ENCODE peak calls at places on chromosome 20, in five cellular contexts. K is stimulated activated CD4-positive, alpha-beta T cell treated with anti-CD3 and anti-CD28 coated beads, Interleukin-2, amount 100 ng/mL, for 48 hours; S is NCI-H748 treated with DMSO at 0.1 percent for 48 hours; W is tibial nerve; G is Caki2. D is an unnamed sample.

GRCh38 chr20:6731951-6732580 is 35.4 kb upstream of the BMP2 start:
- DNase-seq in K (no peak), S (no peak), W (peak; percentile 53), G (no peak), D (no peak)

GRCh38 chr20:51775241-51775640 is 7.1 kb upstream of the ATP9A start:
- DNase-seq in K (no peak), S (no peak), W (no peak), G (no peak), D (no peak)

GRCh38 chr20:57526067-57526884 is 1.3 kb upstream of the CTCFL start:
- DNase-seq in K (no peak), S (no peak), W (no peak), G (no peak), D (no peak)

GRCh38 chr20:3194617-3195280 is 9.7 kb downstream of the DDRGK1 start:
- DNase-seq in K (no peak), S (no peak), W (no peak), G (no peak), D (no peak)

GRCh38 chr20:25083773-25084615 is 2.1 kb upstream of the VSX1 start:
- DNase-seq in K (no peak), S (no peak), W (no peak), G (no peak), D (no peak)

GRCh38 chr20:5642155-5642981 is 107.8 kb upstream of the SHLD1 start:
- DNase-seq in K (no peak), S (no peak), W (no peak), G (no peak), D (no peak)

GRCh38 chr20:60788070-60788469 is 464.0 kb upstream of the CDH4 start:
- DNase-seq in K (no peak), S (no peak), W (no peak), G (no peak), D (no peak)

GRCh38 chr20:57902478-57902877 is 192.7 kb upstream of the PMEPA1 start:
- DNase-seq in K (no peak), S (no peak), W (no peak), G (peak; percentile 36), D (no peak)

GRCh38 chr20:24620937-24621519 is 151.6 kb downstream of the SYNDIG1 start:
- DNase-seq in K (no peak), S (no peak), W (no peak), G (no peak), D (no peak)

GRCh38 chr20:14838663-14839650 is 501.5 kb upstream of the FLRT3 start:
- DNase-seq in K (no peak), S (peak; percentile 56), W (no peak), G (no peak), D (no peak)

GRCh38 chr20:17680128-17680835 is 1.8 kb downstream of the RRBP1 start:
- DNase-seq in K (no peak), S (no peak), W (no peak), G (peak; percentile 68), D (peak; percentile 80)